ENCODE peak calls at places on chromosomes 13 and 19, in four cellular contexts. One of them, this sample, is unnamed. For H3K27me3, the result is how much of the 10 kb centered on the place peaks cover.

GRCh38 chr19:42254083-42254849 is 662 bp downstream of the ERF start:
- DNase-seq in H9: peak
- DNase-seq in H1: no peak
- DNase-seq in trophoblast cell: peak
- DNase-seq in this sample: peak

GRCh38 chr19:13401388-13401787 is 104.9 kb downstream of the CACNA1A start:
- DNase-seq in H9: peak
- DNase-seq in H1: no peak
- DNase-seq in trophoblast cell: no peak
- DNase-seq in this sample: no peak

GRCh38 chr19:18291590-18292459 is 10.4 kb upstream of the JUND start:
- DNase-seq in H9: peak
- DNase-seq in H1: no peak
- DNase-seq in trophoblast cell: peak
- DNase-seq in this sample: no peak

GRCh38 chr13:71368301-71368700 is 498.7 kb downstream of the DACH1 start:
- DNase-seq in H9: no peak
- DNase-seq in H1: no peak
- DNase-seq in trophoblast cell: no peak
- DNase-seq in this sample: no peak

GRCh38 chr19:1400281-1401137 is 833 bp downstream of the GAMT start:
- DNase-seq in H9: no peak
- DNase-seq in H1: no peak
- DNase-seq in trophoblast cell: no peak
- DNase-seq in this sample: no peak

GRCh38 chr13:63609574-63609973 is 2193.9 kb upstream of the PCDH20 start:
- DNase-seq in H9: no peak
- DNase-seq in H1: no peak
- DNase-seq in trophoblast cell: no peak
- DNase-seq in this sample: no peak

GRCh38 chr13:48426052-48426451 is 13.1 kb upstream of the LPAR6 start:
- DNase-seq in H9: no peak
- DNase-seq in H1: no peak
- DNase-seq in trophoblast cell: no peak
- DNase-seq in this sample: no peak

GRCh38 chr13:97364827-97365226 is 69.1 kb upstream of the RAP2A start:
- DNase-seq in H9: no peak
- DNase-seq in H1: no peak
- DNase-seq in trophoblast cell: no peak
- DNase-seq in this sample: no peak

GRCh38 chr13:30124131-30124768 is 183.1 kb downstream of the KATNAL1 start:
- DNase-seq in H9: no peak
- DNase-seq in H1: no peak
- DNase-seq in trophoblast cell: no peak
- DNase-seq in this sample: no peak

GRCh38 chr13:110163020-110163658 is 143.8 kb downstream of the COL4A1 start:
- DNase-seq in H9: no peak
- DNase-seq in H1: no peak
- DNase-seq in trophoblast cell: peak
- DNase-seq in this sample: no peak

GRCh38 chr19:7924651-7925170 is 1.2 kb downstream of the CTXN1 start:
- DNase-seq in H9: no peak
- DNase-seq in H1: no peak
- DNase-seq in trophoblast cell: no peak
- DNase-seq in this sample: no peak

GRCh38 chr19:2982983-2983350 is 5.6 kb downstream of the TLE6 start:
- DNase-seq in H9: no peak
- DNase-seq in H1: no peak
- DNase-seq in trophoblast cell: peak
- DNase-seq in this sample: no peak

GRCh38 chr13:108919036-108919907 is 289.9 kb downstream of the MYO16 start:
- DNase-seq in H9: no peak
- DNase-seq in H1: no peak
- DNase-seq in trophoblast cell: no peak
- DNase-seq in this sample: no peak

GRCh38 chr13:36850790-36851438 is 31.9 kb downstream of the RFXAP start:
- DNase-seq in H9: peak
- DNase-seq in H1: no peak
- DNase-seq in trophoblast cell: no peak
- DNase-seq in this sample: no peak

GRCh38 chr13:103694033-103694432 is 627.8 kb upstream of the SLC10A2 start:
- DNase-seq in H9: peak
- DNase-seq in H1: peak
- DNase-seq in trophoblast cell: no peak
- DNase-seq in this sample: no peak

GRCh38 chr13:24500977-24501376 is 11.6 kb downstream of the PARP4 start:
- DNase-seq in H9: no peak
- DNase-seq in H1: no peak
- DNase-seq in trophoblast cell: no peak
- DNase-seq in this sample: no peak

GRCh38 chr13:34762312-34762711 is 179.8 kb upstream of the NBEA start:
- DNase-seq in H9: no peak
- DNase-seq in H1: no peak
- DNase-seq in trophoblast cell: no peak
- DNase-seq in this sample: no peak

GRCh38 chr13:94431569-94431968 is 47.9 kb downstream of the DCT start:
- DNase-seq in H9: no peak
- DNase-seq in H1: no peak
- DNase-seq in trophoblast cell: no peak
- DNase-seq in this sample: no peak

GRCh38 chr19:4101496-4101770 is 22.5 kb downstream of the MAP2K2 start:
- DNase-seq in H9: no peak
- DNase-seq in H1: no peak
- DNase-seq in trophoblast cell: no peak
- DNase-seq in this sample: no peak

GRCh38 chr19:51552608-51552995 is 18.5 kb upstream of the ZNF175 start:
- DNase-seq in H9: no peak
- DNase-seq in H1: no peak
- DNase-seq in trophoblast cell: no peak
- DNase-seq in this sample: no peak

GRCh38 chr19:13006431-13007281 is 11.4 kb downstream of the NFIX start:
- DNase-seq in H9: no peak
- DNase-seq in H1: no peak
- DNase-seq in trophoblast cell: no peak
- DNase-seq in this sample: no peak

GRCh38 chr19:538641-539428 is 5.0 kb upstream of the GZMM start:
- DNase-seq in H9: no peak
- DNase-seq in H1: no peak
- DNase-seq in trophoblast cell: no peak
- DNase-seq in this sample: no peak

GRCh38 chr13:113632706-113633484 is 25.1 kb downstream of the ATP4B start:
- DNase-seq in H9: no peak
- DNase-seq in H1: no peak
- DNase-seq in trophoblast cell: no peak
- DNase-seq in this sample: no peak

GRCh38 chr13:32430018-32430747 is 2.3 kb upstream of the N4BP2L1 start:
- DNase-seq in H9: no peak
- DNase-seq in H1: no peak
- DNase-seq in trophoblast cell: no peak
- DNase-seq in this sample: no peak

GRCh38 chr13:110525328-110526319 is 35.9 kb downstream of the RAB20 start:
- DNase-seq in H9: no peak
- DNase-seq in H1: no peak
- DNase-seq in trophoblast cell: peak
- DNase-seq in this sample: no peak

GRCh38 chr13:73721571-73721970 is 412.6 kb downstream of the KLF12 start:
- DNase-seq in H9: no peak
- DNase-seq in H1: no peak
- DNase-seq in trophoblast cell: no peak
- DNase-seq in this sample: no peak

GRCh38 chr19:489418-490196 is 6.7 kb upstream of the MADCAM1 start:
- DNase-seq in H9: peak
- DNase-seq in H1: no peak
- DNase-seq in trophoblast cell: no peak
- DNase-seq in this sample: no peak

GRCh38 chr13:76885203-76886004 is 801 bp downstream of the KCTD12 start:
- DNase-seq in H9: peak
- DNase-seq in H1: peak
- DNase-seq in trophoblast cell: no peak
- DNase-seq in this sample: peak

GRCh38 chr19:658916-659839 is 3.8 kb downstream of the RNF126 start:
- DNase-seq in H9: no peak
- DNase-seq in H1: no peak
- DNase-seq in trophoblast cell: no peak
- DNase-seq in this sample: no peak

DNA sequence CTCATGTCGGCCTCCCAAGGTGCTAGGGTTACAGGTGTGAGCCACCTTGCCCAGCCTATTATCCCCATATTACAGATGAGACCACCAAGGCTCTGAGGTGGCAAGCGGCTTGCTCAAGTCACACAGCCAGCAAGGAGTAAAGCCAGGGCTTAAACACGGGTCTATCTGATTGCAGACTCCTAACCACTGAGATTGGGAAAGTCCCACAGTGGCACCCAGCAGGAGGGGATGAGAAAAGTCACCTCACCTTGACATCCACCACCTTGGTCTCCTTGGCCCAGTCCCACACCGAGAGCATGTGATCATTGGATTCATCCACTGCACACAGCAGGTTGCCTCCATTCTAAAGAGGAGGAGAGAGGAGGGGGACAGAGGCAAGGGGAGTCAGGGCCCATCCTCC is 9.5 kb downstream of the EML2 start:
- DNase-seq in H9: no peak
- DNase-seq in H1: no peak
- DNase-seq in trophoblast cell: no peak
- DNase-seq in this sample: no peak
- H3K18ac ChIP-seq in H9: peak
- H3K18ac ChIP-seq in H1: peak
- H3K18ac ChIP-seq in trophoblast cell: peak
- H3K18ac ChIP-seq in this sample: no peak

GRCh38 chr13:98476106-98476505 is 100.8 kb downstream of the STK24 start:
- DNase-seq in H9: peak
- DNase-seq in H1: no peak
- DNase-seq in trophoblast cell: no peak
- DNase-seq in this sample: no peak
- H2BK12ac ChIP-seq in H9: no peak
- H2BK12ac ChIP-seq in H1: peak
- H2BK12ac ChIP-seq in trophoblast cell: no peak
- H2BK12ac ChIP-seq in this sample: no peak

DNA sequence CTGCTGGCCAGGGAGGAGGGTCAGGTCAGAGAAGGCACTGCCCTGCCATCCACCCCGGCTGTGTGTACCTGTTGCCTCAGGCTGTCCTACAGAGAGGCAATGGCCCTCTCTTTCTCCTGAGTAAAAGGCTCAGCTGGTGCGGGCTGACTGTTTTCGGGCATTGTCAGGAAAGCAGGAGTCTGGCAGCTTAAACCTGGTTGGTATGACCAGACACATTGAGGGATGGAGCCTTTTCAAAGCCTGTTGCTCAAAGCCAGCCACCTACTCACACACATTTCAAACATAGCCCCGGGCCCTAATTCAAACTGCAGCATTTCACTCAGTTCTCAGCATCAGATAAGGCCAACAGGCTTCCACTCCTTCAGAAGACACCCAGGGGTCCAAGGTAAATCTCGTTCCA is 61.8 kb upstream of the PDX1 start:
- DNase-seq in H9: no peak
- DNase-seq in H1: no peak
- DNase-seq in trophoblast cell: peak
- DNase-seq in this sample: no peak
- H3K27me3 ChIP-seq in H9: under half
- H3K27me3 ChIP-seq in H1: under half
- H3K27me3 ChIP-seq in trophoblast cell: under half
- H3K27me3 ChIP-seq in this sample: under half

DNA sequence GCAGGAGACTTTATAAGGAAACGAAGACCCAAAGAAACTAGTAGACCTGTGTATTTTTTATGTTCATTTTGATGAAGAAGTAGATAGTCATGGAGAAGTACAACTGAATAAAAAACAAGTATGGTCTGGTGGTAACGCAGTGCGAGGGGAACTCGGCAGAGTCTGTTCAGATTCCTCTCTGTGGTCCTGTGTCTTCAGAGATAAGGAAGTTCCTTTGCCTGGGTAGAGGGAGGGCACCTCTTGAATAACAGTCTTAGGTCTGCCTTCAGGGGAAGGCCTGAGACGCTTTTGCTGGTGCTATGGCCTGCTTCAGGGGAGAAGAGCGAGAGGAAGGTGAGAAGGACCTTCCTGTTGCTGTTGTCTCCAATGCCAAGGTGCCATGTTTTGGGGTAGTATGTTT is 25.9 kb upstream of the SLC46A3 start:
- DNase-seq in H9: no peak
- DNase-seq in H1: no peak
- DNase-seq in trophoblast cell: no peak
- DNase-seq in this sample: no peak
- H3K18ac ChIP-seq in H9: no peak
- H3K18ac ChIP-seq in H1: peak
- H3K18ac ChIP-seq in trophoblast cell: peak
- H3K18ac ChIP-seq in this sample: no peak

DNA sequence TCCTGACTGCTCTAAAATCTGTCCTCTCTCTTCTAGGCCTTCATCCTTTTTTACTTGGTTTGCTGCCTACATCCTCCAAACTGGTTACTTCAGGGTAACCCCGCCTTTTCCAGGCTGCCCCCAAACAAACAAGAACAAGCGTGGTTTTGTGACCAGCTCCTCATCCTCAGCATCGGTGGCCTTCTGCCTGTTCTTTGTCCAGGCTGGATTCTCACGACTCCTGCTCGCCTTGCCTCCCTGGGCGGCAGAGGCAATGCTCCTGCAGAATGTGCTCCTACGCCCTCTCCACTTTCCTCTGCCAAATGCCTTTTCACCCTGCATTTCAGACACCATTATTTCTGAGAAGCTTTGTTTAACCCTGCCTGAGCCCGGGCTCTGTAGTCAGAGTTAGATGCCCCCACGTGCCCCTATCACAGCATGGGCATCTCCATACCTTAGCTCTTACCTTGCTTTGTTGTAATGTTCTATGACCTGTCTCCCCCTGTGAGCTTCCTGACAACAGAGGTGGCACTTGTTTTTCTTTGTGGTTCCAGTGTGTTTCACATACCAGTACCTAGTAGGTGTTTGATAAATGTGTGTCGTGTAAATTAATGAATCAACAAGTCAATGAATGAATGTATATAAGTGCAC is 61.9 kb downstream of the WDFY2 start:
- DNase-seq in H9: peak
- DNase-seq in H1: peak
- DNase-seq in trophoblast cell: no peak
- DNase-seq in this sample: no peak
- H2BK12ac ChIP-seq in H9: no peak
- H2BK12ac ChIP-seq in H1: peak
- H2BK12ac ChIP-seq in trophoblast cell: no peak
- H2BK12ac ChIP-seq in this sample: no peak

GRCh38 chr13:42807866-42808265 is 26.5 kb downstream of the FAM216B start:
- DNase-seq in H9: no peak
- DNase-seq in H1: no peak
- DNase-seq in trophoblast cell: no peak
- DNase-seq in this sample: no peak
- H3K27me3 ChIP-seq in H9: under half
- H3K27me3 ChIP-seq in H1: under half
- H3K27me3 ChIP-seq in trophoblast cell: under half
- H3K27me3 ChIP-seq in this sample: under half

DNA sequence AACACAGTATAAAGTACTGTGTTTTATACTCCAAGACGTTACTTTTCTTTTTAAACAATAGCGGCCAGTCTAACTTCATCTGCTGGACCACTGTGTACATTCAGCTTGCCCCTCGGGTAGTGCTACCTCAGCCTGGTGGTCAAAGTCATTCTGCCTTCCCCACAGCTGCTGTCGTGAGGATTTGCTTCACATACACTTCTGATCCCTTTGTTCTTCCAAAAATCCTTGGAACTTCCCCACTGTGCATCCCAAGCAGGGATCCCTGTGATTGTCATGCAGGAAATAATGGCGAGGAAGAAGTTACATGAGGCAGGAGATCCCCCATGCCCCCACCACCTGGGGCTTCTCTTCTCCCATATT is 234.9 kb upstream of the STARD13 start:
- DNase-seq in H9: no peak
- DNase-seq in H1: no peak
- DNase-seq in trophoblast cell: no peak
- DNase-seq in this sample: no peak
- H3K18ac ChIP-seq in H9: no peak
- H3K18ac ChIP-seq in H1: no peak
- H3K18ac ChIP-seq in trophoblast cell: no peak
- H3K18ac ChIP-seq in this sample: no peak

This sample was measured in neuronal stem cell.